ENCODE peak calls at places on chromosomes 2 and 18, in four cellular contexts. D, C, X and I are unnamed samples.

GRCh38 chr18:48796491-48797205 is 154.1 kb downstream of the SMAD7 start:
- DNase-seq in D (no peak), C (no peak), X (no peak), I (no peak)

GRCh38 chr2:230847883-230848388 is 16.8 kb upstream of the ITM2C start:
- DNase-seq in D (peak), C (peak), X (peak), I (peak)

GRCh38 chr2:102737435-102737834 is 24.4 kb upstream of the TMEM182 start:
- DNase-seq in D (no peak), C (no peak), X (no peak), I (no peak)

GRCh38 chr18:44568986-44569385 is 111.7 kb upstream of the SETBP1 start:
- DNase-seq in D (no peak), C (no peak), X (peak), I (no peak)

GRCh38 chr2:42125887-42126594 is 43.1 kb upstream of the EML4 start:
- DNase-seq in D (no peak), C (no peak), X (no peak), I (no peak)

GRCh38 chr2:126244937-126245336 is 411.0 kb upstream of the GYPC start:
- DNase-seq in D (peak), C (peak), X (no peak), I (no peak)

GRCh38 chr2:149817206-149817605 is 229.6 kb upstream of the MMADHC start:
- DNase-seq in D (no peak), C (no peak), X (no peak), I (no peak)

GRCh38 chr2:24907106-24907505 is 12.9 kb downstream of the ADCY3 start:
- DNase-seq in D (no peak), C (no peak), X (no peak), I (no peak)

GRCh38 chr2:241760301-241760771 is 16.3 kb upstream of the GAL3ST2 start:
- DNase-seq in D (no peak), C (no peak), X (no peak), I (no peak)

GRCh38 chr2:203909192-203909945 is 27.2 kb upstream of the ICOS start:
- DNase-seq in D (no peak), C (no peak), X (peak), I (peak)

GRCh38 chr2:211967234-211967633 is 571.4 kb downstream of the ERBB4 start:
- DNase-seq in D (no peak), C (no peak), X (no peak), I (no peak)

GRCh38 chr2:8121826-8122505 is 559.9 kb upstream of the ID2 start:
- DNase-seq in D (no peak), C (no peak), X (peak), I (no peak)

GRCh38 chr18:43129946-43130523 is 14.6 kb upstream of the RIT2 start:
- DNase-seq in D (no peak), C (no peak), X (no peak), I (no peak)

GRCh38 chr18:5297582-5297981 is 2.1 kb upstream of the ZBTB14 start:
- DNase-seq in D (no peak), C (no peak), X (no peak), I (no peak)

GRCh38 chr2:71595549-71595948 is 142.2 kb downstream of the DYSF start:
- DNase-seq in D (no peak), C (no peak), X (no peak), I (no peak)

GRCh38 chr2:232276084-232276738 is 102.3 kb upstream of the ALPP start:
- DNase-seq in D (no peak), C (no peak), X (no peak), I (no peak)

GRCh38 chr18:21168880-21169279 is 57.3 kb upstream of the ROCK1 start:
- DNase-seq in D (no peak), C (no peak), X (no peak), I (no peak)

GRCh38 chr2:73063909-73064875 is 7.3 kb downstream of the SFXN5 start:
- DNase-seq in D (no peak), C (peak), X (peak), I (no peak)

GRCh38 chr18:7158201-7158600 is 40.6 kb upstream of the LAMA1 start:
- DNase-seq in D (no peak), C (no peak), X (peak), I (no peak)

GRCh38 chr18:27843783-27844415 is 333.0 kb downstream of the CDH2 start:
- DNase-seq in D (no peak), C (no peak), X (peak), I (peak)

GRCh38 chr2:762646-763045 is 85.4 kb upstream of the TMEM18 start:
- DNase-seq in D (no peak), C (no peak), X (no peak), I (no peak)

GRCh38 chr2:206784559-206785353 is 19.4 kb downstream of the FASTKD2 start:
- DNase-seq in D (no peak), C (no peak), X (no peak), I (no peak)

GRCh38 chr2:206780671-206781070 is 15.3 kb downstream of the FASTKD2 start:
- DNase-seq in D (no peak), C (no peak), X (no peak), I (no peak)

GRCh38 chr2:206783718-206784117 is 18.3 kb downstream of the FASTKD2 start:
- DNase-seq in D (no peak), C (peak), X (no peak), I (no peak)
- TF ChIP-seq CTCF in D (no peak), C (no peak), X (peak), I (peak)

DNA sequence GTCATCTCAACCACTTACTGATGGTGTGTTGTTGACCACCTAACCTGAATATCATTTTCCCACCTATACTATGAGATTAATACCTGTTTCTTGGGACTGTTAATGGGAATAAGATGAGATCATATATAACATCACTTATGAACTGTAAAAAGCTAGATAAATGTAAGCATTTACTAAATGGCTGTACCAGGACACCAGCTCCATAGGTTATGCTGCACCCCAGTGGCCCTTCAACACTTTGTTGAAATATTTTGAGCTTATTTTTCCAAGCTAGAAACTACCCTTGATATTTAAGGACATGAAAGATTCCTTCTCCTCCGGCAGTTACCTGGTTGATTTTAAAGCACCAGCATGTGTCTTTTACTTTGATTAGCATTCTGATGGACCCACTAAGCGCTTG is 138.0 kb upstream of the CDCA7 start:
- DNase-seq in D (no peak), C (no peak), X (no peak), I (no peak)
- TF ChIP-seq CTCF in D (no peak), C (no peak), X (peak), I (peak)

DNA sequence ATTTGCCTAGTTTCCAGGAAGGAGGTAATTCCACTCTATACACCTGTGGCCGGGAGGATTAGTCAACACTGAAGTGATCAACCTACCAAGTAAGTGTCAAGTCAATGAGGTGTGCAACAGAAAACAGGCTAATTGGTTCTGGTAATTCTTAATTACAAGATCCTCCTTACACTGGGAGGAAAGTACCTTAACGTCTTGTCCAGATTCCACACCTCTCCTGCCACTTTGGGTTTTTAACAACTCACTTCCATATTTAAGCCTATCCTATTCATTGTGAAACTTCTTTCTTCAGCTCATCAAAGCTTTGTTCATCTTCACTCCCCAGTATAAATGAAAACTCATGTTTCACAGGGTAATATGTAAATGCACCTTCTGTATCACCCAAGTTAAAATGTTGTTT is 22.0 kb upstream of the MAP4K4 start:
- DNase-seq in D (no peak), C (no peak), X (no peak), I (no peak)
- TF ChIP-seq CTCF in D (no peak), C (no peak), X (no peak), I (no peak)

DNA sequence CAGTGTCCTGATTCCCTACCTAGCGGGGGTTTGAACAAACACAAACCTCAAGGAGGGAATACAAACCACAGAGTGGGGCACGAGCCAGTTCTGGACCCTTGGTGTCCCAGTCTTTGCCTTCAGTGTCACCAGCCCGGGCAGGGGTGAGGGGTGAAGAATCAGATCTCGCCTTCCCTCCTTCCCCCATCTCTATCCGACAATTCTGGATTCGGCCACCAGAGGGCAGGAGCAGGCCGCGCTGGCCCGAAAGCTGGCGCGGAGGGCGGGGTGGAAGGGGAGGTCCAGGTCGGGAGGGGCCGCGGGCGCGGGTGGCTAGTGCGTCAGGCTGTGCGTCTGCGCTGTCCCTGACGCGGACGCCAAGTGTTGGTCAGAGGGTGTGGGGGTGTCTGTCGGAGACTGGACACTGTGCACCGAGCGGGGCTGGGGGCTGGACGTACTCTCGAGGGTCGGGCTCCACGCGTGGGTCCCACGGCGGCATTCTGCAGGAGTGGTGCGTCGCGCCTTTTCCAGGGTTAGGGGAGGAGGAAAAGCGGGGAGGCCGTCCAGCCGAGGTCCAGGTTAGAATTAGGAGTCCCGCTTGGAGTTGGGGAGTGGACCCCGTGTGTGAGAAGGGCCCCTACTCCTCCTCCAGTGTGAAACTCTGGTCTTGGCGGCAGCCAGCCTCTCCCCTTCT is 2.9 kb upstream of the CRYBA2 start:
- DNase-seq in D (peak), C (peak), X (peak), I (no peak)
- TF ChIP-seq CTCF in D (peak), C (peak), X (peak), I (peak)

GRCh38 chr2:66030553-66030952 is 404.4 kb upstream of the MEIS1 start:
- DNase-seq in D (no peak), C (no peak), X (no peak), I (peak)
- TF ChIP-seq CTCF in D (no peak), C (no peak), X (no peak), I (peak)

GRCh38 chr2:205274801-205275200 is 407.5 kb upstream of the NRP2 start:
- DNase-seq in D (no peak), C (no peak), X (no peak), I (no peak)

GRCh38 chr2:205284323-205284722 is 398.0 kb upstream of the NRP2 start:
- DNase-seq in D (no peak), C (no peak), X (no peak), I (no peak)

GRCh38 chr2:205276071-205276777 is 406.1 kb upstream of the NRP2 start:
- DNase-seq in D (no peak), C (peak), X (no peak), I (no peak)

GRCh38 chr2:205283721-205284270 is 398.5 kb upstream of the NRP2 start:
- DNase-seq in D (no peak), C (no peak), X (no peak), I (no peak)

GRCh38 chr2:205280630-205281225 is 401.6 kb upstream of the NRP2 start:
- DNase-seq in D (no peak), C (no peak), X (no peak), I (no peak)
- TF ChIP-seq CTCF in D (no peak), C (no peak), X (no peak), I (no peak)